ENCODE peak calls at places on chromosomes 7 and 10, in seven cellular contexts. Z is stimulated activated naive B cell treated with anti-CD40 and anti-IgM and Interleukin-4, amounts not matched to agents 10 μg/mL and 1 μg/mL and 100 μg/mL, for 72 hours; F is renal cortical epithelial cell; L is fibroblast of villous mesenchyme; H is ELR; S is aorta; M is A172. Y is an unnamed sample.

GRCh38 chr7:155749578-155749977 is 62.7 kb downstream of the SHH start:
- DNase-seq in F (no peak), M (no peak), S (no peak), L (no peak), Z (no peak), H (no peak), Y (no peak)

GRCh38 chr10:110410329-110411046 is 87.2 kb upstream of the DUSP5 start:
- DNase-seq in Z (no peak), L (peak; percentile 92), M (peak; percentile 99), H (peak; percentile 99), F (peak; percentile 98), S (peak; percentile 91), Y (no peak)

GRCh38 chr7:93117852-93118530 is at the start of gene SAMD9:
- DNase-seq in F (peak; percentile 81), S (no peak), L (peak; percentile 91), Z (peak; percentile 49), M (peak; percentile 88), H (peak; percentile 93), Y (no peak)

GRCh38 chr10:93493162-93493561 is 3.2 kb upstream of the CEP55 start:
- DNase-seq in S (no peak), Z (no peak), F (peak; percentile 63), L (no peak), M (no peak), H (no peak), Y (no peak)

GRCh38 chr7:159070422-159071148 is 74.1 kb downstream of the VIPR2 start:
- DNase-seq in M (peak; percentile 2), L (no peak), H (no peak), Z (no peak), F (no peak), S (no peak), Y (no peak)

GRCh38 chr7:127525866-127526456 is 59.4 kb downstream of the GCC1 start:
- DNase-seq in Z (no peak), F (no peak), S (no peak), H (no peak), M (no peak), L (no peak), Y (no peak)

GRCh38 chr7:16774294-16774693 is 20.7 kb downstream of the TSPAN13 start:
- DNase-seq in F (no peak), M (no peak), L (no peak), H (no peak), S (no peak), Z (no peak), Y (no peak)

GRCh38 chr10:52755297-52756062 is 17.1 kb downstream of the MBL2 start:
- DNase-seq in M (peak; percentile 30), H (no peak), F (peak; percentile 89), Z (no peak), S (no peak), L (peak; percentile 87), Y (no peak)

GRCh38 chr7:102451371-102452054 is 13.2 kb downstream of the ALKBH4 start:
- DNase-seq in H (peak; percentile 61), L (peak; percentile 23), Z (no peak), M (no peak), S (no peak), F (no peak), Y (no peak)

GRCh38 chr10:120115959-120116358 is 223.4 kb downstream of the SEC23IP start:
- DNase-seq in Z (no peak), M (no peak), S (no peak), H (no peak), F (peak; percentile 40), L (no peak), Y (no peak)

GRCh38 chr10:122159159-122159970 is 111.7 kb upstream of the BTBD16 start:
- DNase-seq in S (no peak), H (no peak), M (no peak), Z (no peak), L (peak; percentile 25), F (no peak), Y (no peak)

GRCh38 chr10:10852464-10852863 is 165.2 kb upstream of the CELF2 start:
- DNase-seq in Z (no peak), M (no peak), L (no peak), S (no peak), F (no peak), H (no peak), Y (no peak)

GRCh38 chr7:6533893-6534804 is 17.1 kb downstream of the GRID2IP start:
- DNase-seq in M (no peak), L (no peak), Z (no peak), H (no peak), F (no peak), S (no peak), Y (no peak)

GRCh38 chr10:98235876-98236275 is 32.1 kb downstream of the LOXL4 start:
- DNase-seq in Z (no peak), M (no peak), F (peak; percentile 57), H (no peak), S (no peak), L (peak; percentile 15), Y (no peak)

GRCh38 chr7:105019269-105019668 is 5.3 kb downstream of the KMT2E start:
- DNase-seq in M (no peak), H (no peak), L (no peak), Z (no peak), F (no peak), S (no peak), Y (no peak)

GRCh38 chr7:106484562-106484961 is 176.4 kb downstream of the CCDC71L start:
- DNase-seq in M (no peak), L (peak; percentile 80), H (no peak), Z (no peak), S (no peak), F (peak; percentile 97), Y (no peak)

GRCh38 chr7:53050433-53050832 is 15.0 kb downstream of the POM121L12 start:
- DNase-seq in F (no peak), M (no peak), S (no peak), H (no peak), L (no peak), Z (no peak), Y (no peak)

GRCh38 chr10:91711885-91712284 is 79.0 kb upstream of the PPP1R3C start:
- DNase-seq in F (peak; percentile 36), H (no peak), L (no peak), S (no peak), M (no peak), Z (no peak), Y (no peak)

GRCh38 chr7:110548372-110548771 is 542.6 kb upstream of the LRRN3 start:
- DNase-seq in H (no peak), F (no peak), S (no peak), L (no peak), Z (no peak), M (no peak), Y (no peak)

GRCh38 chr7:138752568-138753518 is 45.0 kb upstream of the TMEM213 start:
- DNase-seq in F (peak; percentile 97), S (no peak), M (peak; percentile 92), H (peak; percentile 14), L (no peak), Z (peak; percentile 48), Y (peak; percentile 75)

GRCh38 chr10:103980246-103980906 is 13.4 kb downstream of the SLK start:
- DNase-seq in M (no peak), L (no peak), Z (no peak), F (no peak), S (no peak), H (peak; percentile 66), Y (no peak)

GRCh38 chr7:43215061-43215460 is 102.6 kb downstream of the HECW1 start:
- DNase-seq in Z (no peak), M (no peak), L (no peak), S (no peak), H (no peak), F (no peak), Y (no peak)

GRCh38 chr7:1372671-1373379 is 86.4 kb downstream of the MICALL2 start:
- DNase-seq in S (peak; percentile 51), F (no peak), M (no peak), Z (no peak), L (no peak), H (no peak), Y (no peak)

GRCh38 chr10:88108115-88108610 is 244.7 kb downstream of the PTEN start:
- DNase-seq in F (peak; percentile 42), M (no peak), S (no peak), H (peak; percentile 31), Z (peak; percentile 65), L (no peak), Y (no peak)

GRCh38 chr10:92740762-92741161 is 51.0 kb downstream of the HHEX start:
- DNase-seq in H (peak; percentile 75), M (no peak), F (no peak), S (no peak), Z (no peak), L (no peak), Y (no peak)

GRCh38 chr10:43244783-43245182 is 22.1 kb downstream of the RASGEF1A start:
- DNase-seq in Z (no peak), S (no peak), F (no peak), H (no peak), L (no peak), M (no peak), Y (no peak)

GRCh38 chr7:66505531-66506451 is 122.9 kb upstream of the KCTD7 start:
- DNase-seq in M (no peak), S (peak; percentile 74), L (peak; percentile 25), F (no peak), H (no peak), Z (no peak), Y (peak; percentile 46)

GRCh38 chr10:86017841-86018734 is 348.5 kb downstream of the GRID1 start:
- DNase-seq in F (no peak), L (no peak), H (no peak), S (no peak), Z (no peak), M (no peak), Y (no peak)

GRCh38 chr10:23419657-23420319 is 19.1 kb upstream of the OTUD1 start:
- DNase-seq in F (no peak), L (no peak), Z (no peak), M (no peak), H (no peak), S (no peak), Y (no peak)

GRCh38 chr7:138974675-138975237 is 6.4 kb downstream of the KIAA1549 start:
- DNase-seq in Z (no peak), M (no peak), H (no peak), F (no peak), S (no peak), L (no peak), Y (no peak)

GRCh38 chr10:21329995-21330627 is 195.4 kb downstream of the SKIDA1 start:
- DNase-seq in H (peak; percentile 87), Z (no peak), M (peak; percentile 87), L (peak; percentile 91), F (peak; percentile 94), S (no peak), Y (no peak)

GRCh38 chr10:86795353-86795752 is 38.9 kb downstream of the BMPR1A start:
- DNase-seq in Z (no peak), F (peak; percentile 68), S (no peak), L (peak; percentile 69), M (peak; percentile 69), H (peak; percentile 77), Y (no peak)

GRCh38 chr7:124762611-124763143 is 2.9 kb downstream of the GPR37 start:
- DNase-seq in Z (no peak), M (no peak), L (peak; percentile 5), S (no peak), H (no peak), F (no peak), Y (no peak)

GRCh38 chr7:143263266-143264195 is at the start of gene GSTK1:
- DNase-seq in F (peak; percentile 48), S (peak; percentile 94), M (peak; percentile 56), H (peak; percentile 71), L (peak; percentile 64), Z (peak; percentile 72), Y (peak; percentile 84)

GRCh38 chr10:114163062-114163861 is 10.7 kb downstream of the CCDC186 start:
- DNase-seq in H (no peak), L (peak; percentile 34), S (no peak), Z (no peak), F (peak; percentile 48), M (peak; percentile 28), Y (no peak)

GRCh38 chr7:119545118-119545517 is 727.9 kb upstream of the KCND2 start:
- DNase-seq in H (peak; percentile 40), F (peak; percentile 78), L (peak; percentile 18), Z (no peak), S (no peak), M (peak; percentile 32), Y (no peak)

GRCh38 chr7:10860516-10860915 is 113.2 kb upstream of the PHF14 start:
- DNase-seq in S (no peak), Z (no peak), F (peak; percentile 1), M (peak; percentile 66), H (no peak), L (no peak), Y (no peak)

Y was measured in activated CD4-positive, CD25-positive, alpha-beta regulatory T cell treated with anti-CD3 and anti-CD28 coated beads, Interleukin-2, amount 50 U/mL, for 72 hours.